ENCODE peak calls at places on chromosomes 7 and 10, in ten cellular contexts. N is suprapubic skin; Z is stimulated activated naive B cell treated with anti-CD40 and anti-IgM and Interleukin-4, amounts not matched to agents 10 μg/mL and 1 μg/mL and 100 μg/mL, for 72 hours; L is fibroblast of the aortic adventitia; G is HS-5; T is activated T-helper 1 cell treated with anti-CD3 and anti-CD28 coated beads, Interleukin-12 subunit alpha, Interleukin-12 subunit beta, Interleukin-2, Interleukin-4 antibody, amounts not matched to agents 30 ng/mL and 10 ng/mL and 1 ng/mL, durations not matched to agents 14 hours and 24 hours and 36 hours; H is SHP77; F is Caki2; K is OCI-LY7; Y is activated T-cell treated with anti-CD3 and anti-CD28 coated beads for 1 hour. I is an unnamed sample.
A peak's percentile ranks its signal among the peaks of the same experiment; 100 is the strongest.

GRCh38 chr10:119817991-119818888 is 54.4 kb downstream of the MCMBP start:
- DNase-seq in N (peak; percentile 81), G (peak; percentile 51), T (no peak), F (no peak), K (no peak), Y (no peak), L (peak; percentile 50), H (no peak), Z (no peak), I (peak; percentile 40)

GRCh38 chr10:82934429-82934828 is 1059.4 kb downstream of the NRG3 start:
- DNase-seq in L (no peak), G (no peak), Z (no peak), T (no peak), H (no peak), K (peak; percentile 4), Y (no peak), F (no peak), N (no peak), I (no peak)

GRCh38 chr10:9302142-9302746 is 1247.8 kb downstream of the GATA3 start:
- DNase-seq in N (no peak), H (peak; percentile 29), F (peak; percentile 69), Z (no peak), T (no peak), L (peak; percentile 74), G (peak; percentile 9), K (peak; percentile 57), Y (no peak), I (peak; percentile 3)

GRCh38 chr10:104054430-104054829 is 31.2 kb downstream of the COL17A1 start:
- DNase-seq in H (no peak), L (peak; percentile 70), Y (no peak), K (no peak), N (no peak), T (no peak), G (peak; percentile 87), F (no peak), Z (no peak), I (no peak)

GRCh38 chr10:87678302-87678701 is 18.6 kb downstream of the PAPSS2 start:
- DNase-seq in F (no peak), Z (no peak), T (no peak), Y (no peak), G (no peak), N (no peak), K (no peak), L (no peak), H (no peak), I (no peak)

GRCh38 chr7:154795014-154795413 is 207.9 kb downstream of the PAXIP1 start:
- DNase-seq in Y (no peak), N (no peak), G (no peak), K (peak; percentile 8), Z (no peak), L (no peak), T (no peak), F (no peak), H (no peak), I (no peak)

GRCh38 chr7:4169505-4169904 is 512.6 kb upstream of the FOXK1 start:
- DNase-seq in Z (no peak), F (peak; percentile 73), L (no peak), Y (no peak), N (no peak), T (no peak), H (no peak), G (no peak), K (no peak), I (no peak)

GRCh38 chr7:55198634-55199366 is 166.3 kb upstream of the LANCL2 start:
- DNase-seq in H (no peak), G (no peak), T (no peak), Z (no peak), N (no peak), L (no peak), F (no peak), Y (no peak), K (no peak), I (no peak)

GRCh38 chr10:30247704-30248103 is 101.4 kb downstream of the MTPAP start:
- DNase-seq in K (peak; percentile 48), F (no peak), H (no peak), L (no peak), Y (no peak), G (no peak), Z (peak; percentile 20), N (no peak), T (no peak), I (no peak)

GRCh38 chr7:70627488-70627887 is 504.5 kb upstream of the GALNT17 start:
- DNase-seq in H (no peak), N (no peak), Z (no peak), K (no peak), Y (no peak), L (no peak), G (no peak), F (no peak), T (no peak), I (no peak)

GRCh38 chr10:21509391-21510217 is 15.9 kb downstream of the SKIDA1 start:
- DNase-seq in H (no peak), Z (no peak), T (no peak), Y (no peak), K (no peak), G (no peak), F (no peak), L (no peak), N (no peak), I (no peak)

GRCh38 chr10:12081879-12082560 is 13.3 kb downstream of the DHTKD1 start:
- DNase-seq in F (peak; percentile 34), T (no peak), L (peak; percentile 78), G (no peak), H (no peak), K (no peak), N (no peak), Z (no peak), Y (no peak), I (no peak)

GRCh38 chr7:106731207-106731606 is 70.2 kb upstream of the CCDC71L start:
- DNase-seq in G (no peak), Z (no peak), H (no peak), Y (no peak), N (no peak), T (no peak), L (no peak), F (no peak), K (peak; percentile 75), I (no peak)

GRCh38 chr7:131236318-131236672 is 91.4 kb upstream of the MKLN1 start:
- DNase-seq in N (no peak), F (no peak), L (no peak), H (no peak), K (no peak), Z (no peak), T (no peak), Y (no peak), G (no peak), I (no peak)

GRCh38 chr10:129329375-129330040 is 137.5 kb upstream of the MGMT start:
- DNase-seq in N (no peak), H (no peak), T (no peak), Z (no peak), K (no peak), G (no peak), L (no peak), Y (no peak), F (peak; percentile 33), I (no peak)

GRCh38 chr7:131753620-131754222 is 197.3 kb upstream of the PODXL start:
- DNase-seq in H (peak; percentile 32), K (peak; percentile 3), Z (no peak), F (no peak), T (no peak), Y (no peak), L (no peak), G (no peak), N (no peak), I (no peak)

GRCh38 chr10:99080275-99080816 is 155.3 kb downstream of the HPSE2 start:
- DNase-seq in T (no peak), K (no peak), Z (no peak), H (no peak), L (no peak), N (no peak), F (no peak), G (no peak), Y (no peak), I (no peak)

GRCh38 chr10:31317652-31318381 is 1.2 kb upstream of the ZEB1 start:
- DNase-seq in Y (peak; percentile 60), G (no peak), L (no peak), N (no peak), H (peak; percentile 21), K (no peak), Z (no peak), F (no peak), T (no peak), I (no peak)

GRCh38 chr7:131606346-131607290 is 50.2 kb upstream of the PODXL start:
- DNase-seq in T (no peak), K (no peak), Y (no peak), F (no peak), H (no peak), G (no peak), L (peak; percentile 33), N (no peak), Z (no peak), I (no peak)

GRCh38 chr10:111076682-111077661 is at the start of gene ADRA2A:
- DNase-seq in K (no peak), G (peak; percentile 23), F (no peak), N (no peak), H (no peak), T (no peak), Z (peak; percentile 21), Y (no peak), L (peak; percentile 28), I (no peak)

GRCh38 chr7:31950101-31950755 is 120.0 kb downstream of the PDE1C start:
- DNase-seq in K (no peak), Y (no peak), N (no peak), Z (no peak), T (no peak), F (no peak), L (no peak), G (no peak), H (no peak), I (no peak)

GRCh38 chr10:17847586-17848296 is 38.6 kb downstream of the MRC1 start:
- DNase-seq in Y (no peak), L (peak; percentile 62), K (peak; percentile 11), Z (no peak), G (no peak), N (no peak), F (peak; percentile 27), H (peak; percentile 1), T (no peak), I (no peak)

GRCh38 chr7:50446542-50446960 is 3.6 kb downstream of the FIGNL1 start:
- DNase-seq in T (no peak), L (peak; percentile 48), Z (no peak), N (no peak), K (no peak), G (peak; percentile 70), F (peak; percentile 61), Y (no peak), H (no peak), I (no peak)

GRCh38 chr7:84193787-84194186 is 802 bp downstream of the SEMA3A start:
- DNase-seq in T (no peak), Y (no peak), G (no peak), K (no peak), F (no peak), N (no peak), H (no peak), L (peak; percentile 49), Z (no peak), I (no peak)

GRCh38 chr10:130888493-130888892 is 423.0 kb downstream of the TCERG1L start:
- DNase-seq in T (no peak), N (no peak), H (no peak), K (no peak), L (no peak), Z (no peak), F (no peak), Y (no peak), G (no peak), I (no peak)

GRCh38 chr10:72297281-72297967 is 23.7 kb downstream of the DDIT4 start:
- DNase-seq in G (peak; percentile 90), Y (peak; percentile 87), H (no peak), Z (peak; percentile 98), F (peak; percentile 92), K (peak; percentile 97), N (peak; percentile 95), L (peak; percentile 97), T (peak; percentile 93), I (peak; percentile 81)

GRCh38 chr10:112286837-112287818 is 3.9 kb downstream of the TECTB start:
- DNase-seq in N (no peak), H (no peak), G (no peak), L (no peak), K (no peak), Y (no peak), F (no peak), T (no peak), Z (no peak), I (no peak)

GRCh38 chr7:51593638-51594037 is 277.0 kb upstream of the COBL start:
- DNase-seq in H (no peak), K (no peak), F (no peak), G (no peak), T (no peak), L (no peak), Y (no peak), N (no peak), Z (no peak), I (no peak)

I was measured in germinal center.